ENCODE peak calls at places on chromosomes 2 and 18, in five cellular contexts. N is K562, U is A549, C is IMR-90, L is H1. A is an unnamed sample.

GRCh38 chr18:13268746-13269285 is 50.3 kb downstream of the LDLRAD4 start:
- DNase-seq in N (no peak), U (no peak), C (no peak), L (no peak), A (no peak)

GRCh38 chr2:46735730-46736493 is 179.7 kb downstream of the MCFD2 start:
- DNase-seq in N (no peak), U (no peak), C (no peak), L (no peak), A (no peak)

GRCh38 chr2:162989507-162989906 is 150.9 kb upstream of the KCNH7 start:
- DNase-seq in N (no peak), U (no peak), C (no peak), L (no peak), A (no peak)

GRCh38 chr2:39455826-39456225 is 18.7 kb upstream of the MAP4K3 start:
- DNase-seq in N (no peak), U (no peak), C (peak; percentile 55), L (no peak), A (no peak)

GRCh38 chr2:96602330-96602823 is 35.7 kb downstream of the KANSL3 start:
- DNase-seq in N (no peak), U (no peak), C (no peak), L (no peak), A (no peak)

GRCh38 chr18:47968721-47969120 is 38.3 kb upstream of the SMAD2 start:
- DNase-seq in N (no peak), U (peak; percentile 22), C (no peak), L (no peak), A (no peak)

GRCh38 chr2:216903470-216903869 is 43.6 kb upstream of the TNP1 start:
- DNase-seq in N (no peak), U (no peak), C (no peak), L (no peak), A (no peak)

GRCh38 chr2:16155351-16156145 is 215.2 kb downstream of the MYCN start:
- DNase-seq in N (no peak), U (no peak), C (no peak), L (no peak), A (no peak)

GRCh38 chr2:133200684-133201421 is 367.4 kb downstream of the NCKAP5 start:
- DNase-seq in N (no peak), U (peak; percentile 69), C (peak; percentile 98), L (no peak), A (no peak)

GRCh38 chr2:86786001-86786536 is 4.6 kb downstream of the CD8A start:
- DNase-seq in N (no peak), U (no peak), C (no peak), L (no peak), A (no peak)

GRCh38 chr2:6959751-6960150 is 42.5 kb downstream of the RNF144A start:
- DNase-seq in N (no peak), U (no peak), C (no peak), L (no peak), A (no peak)

GRCh38 chr2:237073552-237073951 is 12.1 kb upstream of the COPS8 start:
- DNase-seq in N (no peak), U (no peak), C (peak; percentile 93), L (no peak), A (no peak)

GRCh38 chr18:55165399-55166125 is 206.3 kb upstream of the CCDC68 start:
- DNase-seq in N (no peak), U (no peak), C (no peak), L (no peak), A (no peak)

GRCh38 chr18:49015886-49016647 is 65.3 kb upstream of the SMAD7 start:
- DNase-seq in N (no peak), U (no peak), C (no peak), L (no peak), A (no peak)

GRCh38 chr2:238640486-238640885 is 207.4 kb upstream of the TWIST2 start:
- DNase-seq in N (no peak), U (no peak), C (no peak), L (no peak), A (no peak)

GRCh38 chr18:31399336-31400032 is 22.9 kb downstream of the DSG4 start:
- DNase-seq in N (no peak), U (no peak), C (no peak), L (no peak), A (no peak)

GRCh38 chr2:140835079-140835478 is 1295.7 kb downstream of the LRP1B start:
- DNase-seq in N (no peak), U (no peak), C (no peak), L (no peak), A (no peak)
- TF ChIP-seq RFX5 in N (no peak), U (no peak), C (no peak), L (no peak), A (no peak)

GRCh38 chr2:201223089-201224073 is 37.0 kb upstream of the CASP8 start:
- DNase-seq in N (no peak), U (no peak), C (no peak), L (no peak), A (no peak)

GRCh38 chr2:201233192-201234166 is 26.9 kb upstream of the CASP8 start:
- DNase-seq in N (peak; percentile 80), U (peak; percentile 79), C (no peak), L (peak; percentile 27), A (peak; percentile 91)

GRCh38 chr2:201228912-201229290 is 31.4 kb upstream of the CASP8 start:
- DNase-seq in N (no peak), U (no peak), C (no peak), L (no peak), A (no peak)

GRCh38 chr2:201232125-201232815 is 28.1 kb upstream of the CASP8 start:
- DNase-seq in N (peak; percentile 81), U (peak; percentile 85), C (peak; percentile 87), L (peak; percentile 70), A (peak; percentile 80)

DNA sequence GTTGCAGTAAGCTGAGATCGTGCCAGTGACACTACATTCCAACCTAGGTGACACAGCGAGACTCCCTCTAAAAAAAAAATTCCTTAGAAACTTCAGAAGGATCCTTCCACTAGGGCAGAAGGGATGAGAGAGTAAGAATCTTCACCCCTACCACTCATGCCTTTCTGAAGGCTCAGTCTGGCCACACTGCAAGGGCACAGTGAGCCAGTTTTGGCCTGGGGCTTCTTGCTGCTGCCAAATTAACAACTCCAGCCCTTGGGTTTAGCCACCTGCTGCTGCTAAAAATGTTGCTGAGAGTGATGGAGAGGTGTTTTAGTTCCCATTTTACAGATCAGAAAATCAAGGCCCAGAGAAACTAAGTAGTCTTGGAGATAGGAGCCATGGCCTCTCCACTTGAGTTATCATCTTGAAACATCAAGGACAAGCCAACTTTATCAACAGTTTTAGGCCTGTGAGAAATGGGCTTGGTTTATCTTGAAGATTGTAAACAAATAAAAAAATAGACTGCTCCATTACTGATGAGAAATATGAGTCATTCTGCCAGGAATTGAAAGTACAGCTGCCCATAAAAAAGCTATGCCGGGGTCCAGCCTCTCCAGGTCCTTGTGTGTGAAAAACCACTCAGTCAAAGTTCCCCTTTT is 31.9 kb upstream of the CASP8 start:
- DNase-seq in N (no peak), U (no peak), C (no peak), L (no peak), A (no peak)
- TF ChIP-seq RFX5 in N (no peak), U (no peak), C (no peak), L (no peak), A (no peak)

GRCh38 chr2:12813166-12813565 is 96.4 kb downstream of the TRIB2 start:
- DNase-seq in N (no peak), U (no peak), C (no peak), L (no peak), A (no peak)
- TF ChIP-seq RFX5 in N (no peak), U (no peak), C (no peak), L (no peak), A (no peak)

DNA sequence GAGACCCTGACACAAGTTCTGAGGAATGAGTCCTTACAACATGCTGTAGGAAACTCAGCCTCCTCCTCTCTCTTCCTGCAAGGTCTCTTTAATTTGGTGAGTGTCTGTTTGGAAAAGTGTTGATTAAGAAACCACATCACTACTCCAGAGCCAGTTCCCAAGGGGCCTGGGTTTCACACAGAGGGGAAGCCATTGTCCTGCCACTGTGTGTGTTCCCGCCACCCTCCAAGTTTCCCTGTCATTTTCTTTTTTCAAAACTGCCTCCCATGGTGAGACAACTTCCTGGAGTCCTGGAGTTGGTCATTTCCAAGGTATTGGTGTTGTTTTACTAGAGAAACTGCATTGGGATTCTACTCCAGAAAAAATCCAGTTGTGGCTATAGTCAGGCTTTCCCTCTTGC is 232.0 kb upstream of the PARD3B start:
- DNase-seq in N (no peak), U (no peak), C (no peak), L (no peak), A (no peak)
- TF ChIP-seq RFX5 in N (no peak), U (no peak), C (no peak), L (no peak), A (no peak)

GRCh38 chr2:109127556-109127955 is 1.4 kb upstream of the SH3RF3 start:
- DNase-seq in N (no peak), U (no peak), C (no peak), L (no peak), A (no peak)

GRCh38 chr2:109129921-109130725 is 1.1 kb downstream of the SH3RF3 start:
- DNase-seq in N (no peak), U (no peak), C (peak; percentile 56), L (no peak), A (no peak)

GRCh38 chr2:109128048-109128465 is 948 bp upstream of the SH3RF3 start:
- DNase-seq in N (peak; percentile 76), U (peak; percentile 82), C (peak; percentile 91), L (peak; percentile 68), A (no peak)

GRCh38 chr2:109129356-109129920 is 433 bp downstream of the SH3RF3 start:
- DNase-seq in N (no peak), U (peak; percentile 10), C (no peak), L (no peak), A (no peak)

DNA sequence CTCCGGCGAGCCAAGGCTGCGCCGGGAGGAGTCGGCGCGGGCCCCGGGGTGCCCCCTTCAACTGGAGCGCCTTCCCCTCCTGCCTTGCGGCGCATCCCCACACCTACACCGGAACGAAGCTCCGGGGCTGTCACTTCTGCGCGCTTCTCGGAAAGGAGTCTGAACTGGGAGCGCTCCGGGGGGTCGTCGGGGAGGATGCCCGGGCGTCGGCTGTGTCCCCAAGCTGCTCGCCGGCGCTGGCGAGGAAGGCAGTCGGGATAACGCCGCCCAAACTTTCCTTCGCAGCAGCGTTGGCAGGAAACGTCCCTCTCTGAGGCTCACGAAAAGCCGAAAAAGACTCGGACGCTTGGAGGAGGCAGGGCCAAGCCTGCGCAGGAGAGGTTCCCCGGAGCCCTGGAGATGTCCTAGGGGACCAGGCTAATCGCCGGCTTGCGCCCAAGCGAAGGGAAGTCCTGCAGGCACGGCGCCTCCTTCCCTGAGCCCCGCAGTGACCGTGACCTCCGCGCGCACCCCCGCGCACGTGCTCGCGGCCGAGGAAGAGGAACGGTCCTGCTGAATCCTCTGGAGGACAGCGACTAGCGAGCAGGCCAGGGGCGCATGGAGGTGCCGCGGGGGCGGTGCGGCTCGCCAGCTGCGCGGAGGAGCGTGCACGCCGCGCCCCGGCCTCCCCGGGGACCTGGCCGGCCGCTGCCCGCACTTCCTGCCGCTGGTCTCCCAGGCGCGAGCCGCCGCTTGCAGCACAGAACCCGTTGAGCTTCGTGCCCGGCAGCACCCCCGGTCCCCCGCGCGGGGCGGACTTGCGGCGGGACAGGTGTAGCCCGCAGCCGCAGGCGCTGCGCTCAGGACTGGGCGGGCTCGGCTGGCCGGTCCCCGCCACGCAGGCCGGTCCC is at the start of gene SH3RF3:
- DNase-seq in N (no peak), U (peak; percentile 24), C (peak; percentile 53), L (no peak), A (no peak)
- TF ChIP-seq RFX5 in N (no peak), U (no peak), C (no peak), L (no peak), A (no peak)

GRCh38 chr2:28627722-28628480 is 123.7 kb upstream of the PPP1CB start:
- DNase-seq in N (no peak), U (no peak), C (peak; percentile 75), L (no peak), A (no peak)
- TF ChIP-seq RFX5 in N (no peak), U (no peak), C (no peak), L (no peak), A (no peak)